ENCODE peak calls at places on chromosomes 16 and 17, in five cellular contexts. Q is nephron progenitor cell; L is OCI-LY7; A is stimulated activated CD4-positive, alpha-beta T cell treated with anti-CD3 and anti-CD28 coated beads, Interleukin-1b, Interleukin-23, amount 100 ng/mL, for 1 hour; Y is kidney glomerular epithelial cell. G is an unnamed sample.
A peak's percentile ranks its signal among the peaks of the same experiment; 100 is the strongest.

GRCh38 chr16:57030346-57030902 is 41.1 kb downstream of the NLRC5 start:
- DNase-seq in Q (no peak), L (no peak), A (no peak), Y (no peak), G (no peak)

GRCh38 chr17:53538129-53538617 is 284.6 kb upstream of the KIF2B start:
- DNase-seq in Q (no peak), L (no peak), A (no peak), Y (no peak), G (no peak)

GRCh38 chr16:16141141-16141540 is 82.2 kb downstream of the ABCC6 start:
- DNase-seq in Q (no peak), L (no peak), A (no peak), Y (no peak), G (no peak)

GRCh38 chr17:70492368-70492767 is 323.0 kb downstream of the KCNJ2 start:
- DNase-seq in Q (no peak), L (no peak), A (no peak), Y (no peak), G (no peak)

GRCh38 chr17:72481572-72481971 is 360.8 kb downstream of the SOX9 start:
- DNase-seq in Q (no peak), L (no peak), A (no peak), Y (no peak), G (no peak)

GRCh38 chr17:1629647-1630310 is 1.1 kb upstream of the SLC43A2 start:
- DNase-seq in Q (peak; percentile 40), L (peak; percentile 77), A (peak; percentile 32), Y (no peak), G (peak; percentile 59)

GRCh38 chr16:67116388-67117311 is 6.9 kb downstream of the PHAF1 start:
- DNase-seq in Q (no peak), L (no peak), A (no peak), Y (no peak), G (no peak)

GRCh38 chr17:1779571-1780074 is 17.8 kb downstream of the SERPINF1 start:
- DNase-seq in Q (no peak), L (no peak), A (no peak), Y (peak; percentile 90), G (no peak)

GRCh38 chr16:30406911-30407793 is at the start of gene ZNF771:
- DNase-seq in Q (peak; percentile 93), L (peak; percentile 93), A (peak; percentile 75), Y (peak; percentile 81), G (peak; percentile 89)

GRCh38 chr17:8149419-8150193 is 2.6 kb downstream of the PER1 start:
- DNase-seq in Q (no peak), L (no peak), A (no peak), Y (no peak), G (no peak)

GRCh38 chr16:4653981-4654380 is 29.4 kb downstream of the MGRN1 start:
- DNase-seq in Q (no peak), L (no peak), A (no peak), Y (peak; percentile 15), G (no peak)

GRCh38 chr17:2874211-2874686 is 78.0 kb downstream of the RAP1GAP2 start:
- DNase-seq in Q (no peak), L (no peak), A (no peak), Y (no peak), G (no peak)

GRCh38 chr17:78910885-78911284 is 7.9 kb upstream of the CEP295NL start:
- DNase-seq in Q (no peak), L (no peak), A (no peak), Y (no peak), G (no peak)

GRCh38 chr16:57923418-57923817 is 47.5 kb downstream of the CNGB1 start:
- DNase-seq in Q (no peak), L (no peak), A (no peak), Y (no peak), G (no peak)

GRCh38 chr16:19822534-19822933 is 62.1 kb downstream of the GPRC5B start:
- DNase-seq in Q (no peak), L (no peak), A (no peak), Y (no peak), G (no peak)

GRCh38 chr16:51107742-51108141 is 43.3 kb downstream of the SALL1 start:
- DNase-seq in Q (no peak), L (no peak), A (no peak), Y (no peak), G (no peak)

GRCh38 chr17:80639658-80640057 is 95.0 kb downstream of the RPTOR start:
- DNase-seq in Q (no peak), L (no peak), A (no peak), Y (no peak), G (no peak)

GRCh38 chr17:73391331-73392265 is 79.8 kb upstream of the CDC42EP4 start:
- DNase-seq in Q (no peak), L (no peak), A (no peak), Y (no peak), G (no peak)

GRCh38 chr17:20896153-20896649 is 146.6 kb downstream of the USP22 start:
- DNase-seq in Q (no peak), L (no peak), A (peak; percentile 3), Y (no peak), G (no peak)

GRCh38 chr16:80924372-80924978 is 82.2 kb downstream of the CMC2 start:
- DNase-seq in Q (peak; percentile 64), L (peak; percentile 12), A (no peak), Y (no peak), G (peak; percentile 83)

GRCh38 chr17:62819511-62820221 is 11.6 kb upstream of the MARCHF10 start:
- DNase-seq in Q (peak; percentile 42), L (no peak), A (no peak), Y (peak; percentile 98), G (peak; percentile 29)

G was measured in glutamatergic neuron.